ENCODE peak calls at places on chromosomes 7 and 10, in five cellular contexts. Z is lung, W is amniotic epithelial cell, L is frontal cortex, B is gastrocnemius medialis. T is an unnamed sample.

GRCh38 chr7:2619120-2619519 is 12.7 kb upstream of the TTYH3 start:
- DNase-seq in Z (no peak), W (peak), L (no peak), B (no peak), T (no peak)

GRCh38 chr10:80468806-80469421 is 14.8 kb downstream of the TSPAN14 start:
- DNase-seq in Z (no peak), W (no peak), L (no peak), B (no peak), T (no peak)

GRCh38 chr7:18086165-18087030 is 58.8 kb upstream of the PRPS1L1 start:
- DNase-seq in Z (no peak), W (no peak), L (peak), B (no peak), T (peak)

GRCh38 chr10:131220601-131221171 is 90.8 kb downstream of the TCERG1L start:
- DNase-seq in Z (no peak), W (no peak), L (no peak), B (no peak), T (no peak)

GRCh38 chr7:104950754-104951153 is 63.3 kb upstream of the KMT2E start:
- DNase-seq in Z (no peak), W (no peak), L (no peak), B (no peak), T (no peak)

GRCh38 chr7:123169065-123169464 is 30.7 kb downstream of the SLC13A1 start:
- DNase-seq in Z (no peak), W (no peak), L (no peak), B (no peak), T (no peak)

GRCh38 chr10:95247200-95247880 is 43.5 kb downstream of the PDLIM1 start:
- DNase-seq in Z (peak), W (peak), L (no peak), B (no peak), T (no peak)

GRCh38 chr7:47405921-47406765 is 175.8 kb downstream of the TNS3 start:
- DNase-seq in Z (peak), W (peak), L (no peak), B (peak), T (no peak)

GRCh38 chr7:121337398-121337797 is 8.6 kb downstream of the WNT16 start:
- DNase-seq in Z (no peak), W (peak), L (no peak), B (no peak), T (no peak)

GRCh38 chr7:159059629-159060028 is 85.0 kb downstream of the VIPR2 start:
- DNase-seq in Z (no peak), W (no peak), L (no peak), B (no peak), T (no peak)

GRCh38 chr10:88979153-88979562 is 11.4 kb upstream of the FAS start:
- DNase-seq in Z (no peak), W (peak), L (no peak), B (peak), T (no peak)

GRCh38 chr7:36084485-36085091 is 68.5 kb upstream of the EEPD1 start:
- DNase-seq in Z (no peak), W (peak), L (no peak), B (peak), T (no peak)

GRCh38 chr7:48094861-48095293 is 5.8 kb downstream of the UPP1 start:
- DNase-seq in Z (no peak), W (peak), L (no peak), B (no peak), T (no peak)

GRCh38 chr7:70612811-70613210 is 519.1 kb upstream of the GALNT17 start:
- DNase-seq in Z (no peak), W (no peak), L (no peak), B (no peak), T (no peak)

GRCh38 chr10:60480865-60481563 is 91.3 kb upstream of the ANK3 start:
- DNase-seq in Z (peak), W (peak), L (no peak), B (peak), T (no peak)

GRCh38 chr10:5524721-5525531 is at the start of gene CALML3:
- DNase-seq in Z (no peak), W (no peak), L (no peak), B (no peak), T (peak)

GRCh38 chr7:128108641-128109423 is 77.6 kb upstream of the LRRC4 start:
- DNase-seq in Z (no peak), W (no peak), L (no peak), B (no peak), T (no peak)

GRCh38 chr7:108020585-108020984 is 17.6 kb upstream of the LAMB1 start:
- DNase-seq in Z (no peak), W (no peak), L (no peak), B (no peak), T (no peak)

T was measured in DMS79 treated with DMSO at 0.1 percent for 48 hours.